ENCODE peak calls at places on chromosomes 13 and 19, in five cellular contexts. A is A673, M is GM13976, E is foreskin fibroblast, J is fibroblast of pulmonary artery. R is an unnamed sample.

GRCh38 chr19:5809053-5809452 is 4.2 kb downstream of the NRTN start:
- DNase-seq in M (no peak), J (no peak), E (no peak), A (no peak), R (no peak)

GRCh38 chr13:29810145-29810742 is 40.2 kb downstream of the UBL3 start:
- DNase-seq in E (no peak), A (no peak), M (no peak), J (no peak), R (no peak)

GRCh38 chr19:51158474-51159129 is 16.5 kb downstream of the SIGLEC7 start:
- DNase-seq in J (peak; percentile 42), M (peak; percentile 61), E (peak; percentile 3), A (peak; percentile 66), R (peak; percentile 36)

GRCh38 chr19:28019901-28020300 is 1193.0 kb downstream of the UQCRFS1 start:
- DNase-seq in E (no peak), J (no peak), M (no peak), A (no peak), R (no peak)

GRCh38 chr19:55336101-55336500 is 3.6 kb upstream of the KMT5C start:
- DNase-seq in M (no peak), A (no peak), J (no peak), E (no peak), R (no peak)

GRCh38 chr13:51221674-51222509 is at the start of gene FAM124A:
- DNase-seq in E (peak; percentile 25), J (no peak), M (peak; percentile 75), A (peak; percentile 71), R (peak; percentile 54)

GRCh38 chr13:45328661-45329105 is 12.3 kb downstream of the TPT1 start:
- DNase-seq in E (no peak), A (no peak), M (no peak), J (peak; percentile 88), R (no peak)

GRCh38 chr13:21677075-21677628 is 6.3 kb downstream of the FGF9 start:
- DNase-seq in A (no peak), M (no peak), J (no peak), E (no peak), R (no peak)

GRCh38 chr19:1904385-1905070 is 671 bp upstream of the ADAT3 start:
- DNase-seq in J (no peak), M (peak; percentile 74), A (peak; percentile 47), E (no peak), R (peak; percentile 47)

GRCh38 chr13:40385858-40386180 is 280.6 kb downstream of the FOXO1 start:
- DNase-seq in A (no peak), E (no peak), M (no peak), J (no peak), R (no peak)

GRCh38 chr19:28489126-28489660 is 723.8 kb downstream of the UQCRFS1 start:
- DNase-seq in A (no peak), M (no peak), E (no peak), J (no peak), R (no peak)

GRCh38 chr13:112692586-112692985 is 2.7 kb downstream of the ATP11A start:
- DNase-seq in J (no peak), A (no peak), M (no peak), E (no peak), R (no peak)

GRCh38 chr19:52211203-52211602 is 21.4 kb downstream of the PPP2R1A start:
- DNase-seq in J (no peak), A (no peak), E (no peak), M (no peak), R (no peak)

GRCh38 chr13:22801402-22802003 is 379.3 kb upstream of the SGCG start:
- DNase-seq in E (no peak), A (peak; percentile 33), M (peak; percentile 13), J (peak; percentile 20), R (no peak)

GRCh38 chr19:19259741-19260140 is 13.4 kb downstream of the TM6SF2 start:
- DNase-seq in M (no peak), E (no peak), A (peak; percentile 75), J (peak; percentile 26), R (no peak)

GRCh38 chr13:45700971-45701900 is 884 bp upstream of the CBY2 start:
- DNase-seq in M (peak; percentile 29), E (no peak), A (no peak), J (no peak), R (no peak)

GRCh38 chr13:112954488-112955270 is 14.3 kb upstream of the MCF2L start:
- DNase-seq in J (no peak), A (no peak), E (no peak), M (no peak), R (no peak)

GRCh38 chr19:45809643-45810159 is 5.4 kb downstream of the RSPH6A start:
- DNase-seq in E (peak; percentile 53), M (no peak), J (peak; percentile 75), A (peak; percentile 61), R (no peak)

GRCh38 chr13:62209539-62209938 is 793.9 kb upstream of the PCDH20 start:
- DNase-seq in E (no peak), J (no peak), A (no peak), M (peak; percentile 40), R (no peak)

GRCh38 chr13:52879950-52880650 is 31.7 kb upstream of the PCDH8 start:
- DNase-seq in J (no peak), A (no peak), M (no peak), E (no peak), R (no peak)

GRCh38 chr19:11261902-11262839 is at the start of gene DOCK6:
- DNase-seq in J (no peak), E (peak; percentile 10), A (peak; percentile 48), M (peak; percentile 86), R (peak; percentile 24)

GRCh38 chr13:59880468-59880867 is 283.3 kb downstream of the DIAPH3 start:
- DNase-seq in A (no peak), M (no peak), E (no peak), J (no peak), R (no peak)

GRCh38 chr13:76667551-76667950 is 218.7 kb downstream of the KCTD12 start:
- DNase-seq in E (peak; percentile 50), A (peak; percentile 25), M (no peak), J (peak; percentile 89), R (no peak)
- TF ChIP-seq CTCF in E (peak; percentile 41), A (peak; percentile 25), M (no peak), J (peak; percentile 68), R (no peak)

GRCh38 chr19:49691243-49692101 is 556 bp downstream of the CPT1C start:
- DNase-seq in E (peak; percentile 71), A (peak; percentile 88), J (peak; percentile 75), M (no peak), R (peak; percentile 41)

GRCh38 chr19:49688531-49689132 is 762 bp upstream of the ADM5 start:
- DNase-seq in E (no peak), J (no peak), A (no peak), M (no peak), R (no peak)

GRCh38 chr19:49689133-49690072 is at the start of gene ADM5:
- DNase-seq in M (peak; percentile 73), J (no peak), E (no peak), A (peak; percentile 52), R (peak; percentile 60)

GRCh38 chr19:49690656-49691242 is at the start of gene CPT1C:
- DNase-seq in A (peak; percentile 95), E (peak; percentile 77), J (peak; percentile 71), M (peak; percentile 73), R (peak; percentile 64)

DNA sequence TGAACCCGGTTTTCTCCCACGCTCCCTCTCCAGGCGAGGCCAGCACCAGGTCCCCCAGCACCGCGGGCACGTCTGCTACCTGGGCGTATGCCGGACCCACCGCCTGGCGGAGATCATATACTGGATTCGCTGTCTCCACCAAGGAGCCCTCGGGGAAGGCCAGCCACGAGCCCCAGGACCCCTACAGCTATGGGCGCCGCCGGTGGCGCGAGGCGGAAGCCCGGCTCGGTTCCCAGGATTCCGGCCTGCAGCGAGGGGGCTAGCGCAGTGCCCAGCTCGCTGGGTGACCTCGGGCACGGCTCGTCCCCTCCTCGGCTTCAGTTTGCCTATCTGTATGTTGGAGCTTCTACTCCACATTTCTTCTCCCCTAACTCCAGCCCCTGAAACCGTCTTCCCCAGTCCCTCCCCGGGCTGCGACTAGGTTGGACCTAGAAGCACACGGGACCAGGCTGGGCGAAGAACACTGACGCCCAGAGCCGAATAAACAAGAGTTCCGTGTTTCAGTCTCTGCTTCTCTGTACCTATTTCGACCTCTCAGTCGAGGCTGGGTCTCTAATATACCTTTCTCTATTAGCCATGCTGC is 752 bp upstream of the CPT1C start:
- DNase-seq in M (no peak), J (no peak), A (peak; percentile 49), E (no peak), R (no peak)
- TF ChIP-seq CTCF in M (no peak), J (no peak), A (peak; percentile 21), E (no peak), R (no peak)

DNA sequence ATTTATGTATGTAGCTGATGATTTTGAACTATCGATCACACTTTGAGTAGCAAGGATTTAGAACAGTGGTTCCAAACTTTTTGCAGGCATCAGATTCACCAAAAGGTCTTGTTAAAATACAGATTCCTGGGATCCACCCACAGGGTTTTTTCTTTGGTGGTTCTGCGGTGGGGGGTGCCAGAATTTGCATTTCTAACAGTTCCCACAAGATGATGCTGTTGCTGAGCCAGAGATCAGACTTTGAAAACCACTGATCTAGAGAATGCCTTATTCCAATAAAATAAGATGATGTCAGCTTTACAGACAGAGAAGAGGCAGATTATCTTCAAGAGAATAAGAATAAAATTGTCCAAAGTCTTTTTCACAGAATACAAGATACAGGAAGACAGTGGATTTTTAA is 80.9 kb upstream of the SHISA2 start:
- DNase-seq in J (peak; percentile 46), M (no peak), A (peak; percentile 42), E (no peak), R (no peak)
- TF ChIP-seq CTCF in J (peak; percentile 35), M (no peak), A (peak; percentile 34), E (peak; percentile 34), R (no peak)

GRCh38 chr19:53881482-53882390 is at the start of gene PRKCG:
- DNase-seq in M (peak; percentile 66), A (peak; percentile 62), J (no peak), E (no peak), R (peak; percentile 68)
- TF ChIP-seq CTCF in M (peak; percentile 63), A (peak; percentile 56), J (peak; percentile 5), E (peak; percentile 48), R (peak; percentile 66)

GRCh38 chr13:31174018-31174417 is 12.3 kb upstream of the HSPH1 start:
- DNase-seq in M (no peak), J (peak; percentile 69), E (no peak), A (peak; percentile 23), R (no peak)
- TF ChIP-seq CTCF in M (no peak), J (peak; percentile 35), E (no peak), A (peak; percentile 25), R (peak; percentile 13)

GRCh38 chr19:47610546-47610894 is 1.6 kb downstream of the BICRA start:
- DNase-seq in M (no peak), J (no peak), E (no peak), A (no peak), R (no peak)

GRCh38 chr19:47607564-47608073 is 1.3 kb upstream of the BICRA start:
- DNase-seq in J (no peak), E (no peak), M (no peak), A (no peak), R (no peak)

GRCh38 chr19:47609885-47610545 is 1.1 kb downstream of the BICRA start:
- DNase-seq in M (peak; percentile 55), A (peak; percentile 32), J (peak; percentile 47), E (peak; percentile 45), R (peak; percentile 36)

GRCh38 chr19:47608908-47609879 is at the start of gene BICRA:
- DNase-seq in J (peak; percentile 83), M (peak; percentile 89), A (peak; percentile 91), E (peak; percentile 74), R (peak; percentile 77)

GRCh38 chr19:47608074-47608907 is 643 bp upstream of the BICRA start:
- DNase-seq in M (peak; percentile 98), A (peak; percentile 96), E (peak; percentile 94), J (peak; percentile 93), R (peak; percentile 93)
- TF ChIP-seq CTCF in M (no peak), A (no peak), E (peak; percentile 15), J (peak; percentile 17), R (peak; percentile 38)

R was measured in progenitor cell of endocrine pancreas.